ENCODE peak calls at places on chromosomes 1 and 21, in eight cellular contexts. Q, B, P, D, R, O, X and G are unnamed samples.

GRCh38 chr1:48916121-48917069 is 139.7 kb upstream of the BEND5 start:
- DNase-seq in Q (peak), B (no peak), P (peak), D (no peak), R (peak), O (no peak), X (peak), G (no peak)

GRCh38 chr1:2961661-2962060 is 59.6 kb upstream of the ACTRT2 start:
- DNase-seq in Q (no peak), B (peak), P (no peak), D (no peak), R (no peak), O (no peak), X (no peak), G (no peak)

GRCh38 chr1:43238104-43238503 is 31.7 kb upstream of the TMEM125 start:
- DNase-seq in Q (peak), B (no peak), P (peak), D (peak), R (peak), O (peak), X (peak), G (peak)

GRCh38 chr1:23452011-23452411 is 27.5 kb upstream of the TCEA3 start:
- DNase-seq in Q (no peak), B (no peak), P (no peak), D (peak), R (no peak), O (peak), X (no peak), G (peak)

GRCh38 chr21:45383615-45384201 is 21.3 kb upstream of the COL18A1 start:
- DNase-seq in Q (no peak), B (peak), P (no peak), D (no peak), R (no peak), O (peak), X (no peak), G (no peak)

GRCh38 chr1:221230605-221231004 is 351.4 kb downstream of the HLX start:
- DNase-seq in Q (no peak), B (no peak), P (no peak), D (no peak), R (no peak), O (no peak), X (no peak), G (peak)

GRCh38 chr1:161304927-161305871 is 4.6 kb downstream of the MPZ start:
- DNase-seq in Q (peak), B (no peak), P (no peak), D (no peak), R (no peak), O (peak), X (no peak), G (no peak)

GRCh38 chr21:29005696-29006095 is 13.0 kb upstream of the LTN1 start:
- DNase-seq in Q (no peak), B (no peak), P (peak), D (no peak), R (peak), O (no peak), X (no peak), G (no peak)

GRCh38 chr1:31723828-31724359 is 20.1 kb upstream of the COL16A1 start:
- DNase-seq in Q (peak), B (no peak), P (peak), D (peak), R (peak), O (peak), X (peak), G (peak)

GRCh38 chr1:223712856-223713494 is 636 bp downstream of the CAPN2 start:
- DNase-seq in Q (no peak), B (peak), P (peak), D (no peak), R (no peak), O (peak), X (peak), G (no peak)

GRCh38 chr1:59122527-59122926 is 174.4 kb upstream of the FGGY start:
- DNase-seq in Q (no peak), B (no peak), P (no peak), D (no peak), R (no peak), O (no peak), X (no peak), G (no peak)

GRCh38 chr1:120178799-120179419 is 2.6 kb upstream of the SEC22B start:
- DNase-seq in Q (no peak), B (no peak), P (peak), D (no peak), R (peak), O (no peak), X (no peak), G (no peak)

GRCh38 chr1:60992165-60992564 is 90.2 kb upstream of the NFIA start:
- DNase-seq in Q (no peak), B (no peak), P (no peak), D (no peak), R (no peak), O (no peak), X (no peak), G (no peak)

GRCh38 chr1:60990719-60991100 is 91.7 kb upstream of the NFIA start:
- DNase-seq in Q (no peak), B (no peak), P (no peak), D (no peak), R (no peak), O (no peak), X (no peak), G (no peak)

GRCh38 chr1:60989745-60990718 is 92.3 kb upstream of the NFIA start:
- DNase-seq in Q (no peak), B (no peak), P (no peak), D (no peak), R (peak), O (no peak), X (no peak), G (no peak)

GRCh38 chr1:60995093-60995492 is 87.3 kb upstream of the NFIA start:
- DNase-seq in Q (no peak), B (no peak), P (no peak), D (no peak), R (no peak), O (no peak), X (no peak), G (no peak)

GRCh38 chr1:60994369-60994768 is 88.0 kb upstream of the NFIA start:
- DNase-seq in Q (no peak), B (no peak), P (peak), D (no peak), R (no peak), O (no peak), X (no peak), G (no peak)
- TF ChIP-seq CTCF in Q (no peak), B (no peak), P (no peak), D (no peak), R (no peak), O (no peak), X (no peak), G (no peak)

GRCh38 chr1:227315500-227316346 is 2.6 kb downstream of the CDC42BPA start:
- DNase-seq in Q (no peak), B (no peak), P (peak), D (peak), R (peak), O (no peak), X (peak), G (no peak)
- H3K4me3 ChIP-seq in Q (no peak), B (peak), P (peak), D (peak), R (peak), O (peak), X (peak), G (peak)

DNA sequence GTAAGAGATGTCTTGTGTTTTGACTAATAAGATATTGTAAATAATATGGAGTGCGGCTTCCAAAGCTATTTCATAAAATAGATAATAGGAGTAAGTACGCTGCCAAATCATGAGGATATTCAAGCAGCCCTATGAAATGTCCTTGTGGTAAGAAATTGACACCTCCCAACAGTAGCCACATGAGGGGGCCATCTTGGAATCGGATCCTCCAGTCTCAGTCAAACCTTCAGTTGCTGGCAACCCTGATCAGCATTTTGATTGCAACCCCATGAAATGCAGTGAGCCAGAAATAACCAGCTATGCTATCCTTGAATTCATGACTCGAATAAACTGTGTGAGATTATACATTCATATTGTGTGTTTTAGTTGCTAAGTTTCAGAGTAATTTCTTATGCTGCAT is 212.4 kb downstream of the PLA2G4A start:
- DNase-seq in Q (no peak), B (no peak), P (no peak), D (no peak), R (no peak), O (no peak), X (no peak), G (no peak)
- TF ChIP-seq CTCF in Q (no peak), B (no peak), P (no peak), D (no peak), R (no peak), O (no peak), X (no peak), G (no peak)

GRCh38 chr21:36535618-36536241 is 55.8 kb upstream of the CLDN14 start:
- DNase-seq in Q (peak), B (no peak), P (no peak), D (no peak), R (no peak), O (no peak), X (no peak), G (no peak)
- H3K4me3 ChIP-seq in Q (no peak), B (no peak), P (no peak), D (no peak), R (no peak), O (no peak), X (no peak), G (no peak)